ENCODE peak calls at places on chromosomes 11 and 22, in ten cellular contexts. P is GM23248; B is Peyer's patch; C is right atrium auricular region; G is effector memory CD4-positive, alpha-beta T cell; N is right cardiac atrium; W is lower lobe of right lung; H is left ventricle myocardium inferior; I is A549; Y is IMR-90. R is an unnamed sample.

GRCh38 chr22:45742866-45743450 is 71.3 kb downstream of the ATXN10 start:
- DNase-seq in P (peak; percentile 63), I (peak; percentile 73), Y (peak; percentile 65), G (no peak), H (no peak), N (no peak), B (no peak), W (peak; percentile 78), C (no peak), R (no peak)

GRCh38 chr22:33544707-33545106 is 375.6 kb downstream of the LARGE1 start:
- DNase-seq in G (no peak), H (no peak), I (no peak), W (no peak), N (no peak), Y (peak; percentile 72), C (no peak), P (peak; percentile 57), B (no peak), R (no peak)

GRCh38 chr11:34431979-34432378 is 6.8 kb upstream of the CAT start:
- DNase-seq in H (no peak), I (no peak), C (no peak), P (no peak), G (no peak), N (no peak), B (no peak), Y (no peak), W (no peak), R (no peak)

GRCh38 chr11:112581747-112582146 is 321.1 kb upstream of the PLET1 start:
- DNase-seq in G (no peak), I (no peak), H (no peak), W (no peak), N (no peak), C (no peak), Y (no peak), P (no peak), B (no peak), R (no peak)

GRCh38 chr11:108887436-108888238 is 222.8 kb downstream of the DDX10 start:
- DNase-seq in N (no peak), W (no peak), G (no peak), B (no peak), Y (no peak), H (no peak), P (no peak), I (no peak), C (no peak), R (peak; percentile 70)

GRCh38 chr11:132336781-132337535 is 966.5 kb downstream of the NTM start:
- DNase-seq in P (no peak), H (no peak), G (no peak), N (no peak), Y (no peak), C (no peak), W (no peak), I (no peak), B (no peak), R (no peak)

GRCh38 chr22:24436553-24436952 is 9.2 kb downstream of the ADORA2A start:
- DNase-seq in G (no peak), C (no peak), I (no peak), W (no peak), N (no peak), P (no peak), B (no peak), H (no peak), Y (no peak), R (no peak)

GRCh38 chr22:17746916-17747315 is 27.4 kb downstream of the BID start:
- DNase-seq in Y (no peak), I (no peak), P (no peak), W (no peak), N (no peak), G (no peak), B (no peak), C (no peak), H (no peak), R (no peak)

GRCh38 chr22:41636467-41636866 is 15.4 kb downstream of the XRCC6 start:
- DNase-seq in C (peak; percentile 62), N (peak; percentile 62), I (peak; percentile 33), Y (peak; percentile 30), P (peak; percentile 87), B (no peak), W (no peak), H (peak; percentile 30), G (no peak), R (no peak)

GRCh38 chr11:57500526-57500925 is 15.0 kb downstream of the SLC43A1 start:
- DNase-seq in I (no peak), Y (no peak), H (no peak), G (no peak), B (no peak), W (no peak), N (no peak), C (no peak), P (no peak), R (no peak)

GRCh38 chr11:77101043-77101537 is 1.6 kb upstream of the OMP start:
- DNase-seq in W (peak; percentile 5), I (peak; percentile 57), H (no peak), N (no peak), G (no peak), B (no peak), Y (peak; percentile 30), C (no peak), P (peak; percentile 65), R (no peak)

DNA sequence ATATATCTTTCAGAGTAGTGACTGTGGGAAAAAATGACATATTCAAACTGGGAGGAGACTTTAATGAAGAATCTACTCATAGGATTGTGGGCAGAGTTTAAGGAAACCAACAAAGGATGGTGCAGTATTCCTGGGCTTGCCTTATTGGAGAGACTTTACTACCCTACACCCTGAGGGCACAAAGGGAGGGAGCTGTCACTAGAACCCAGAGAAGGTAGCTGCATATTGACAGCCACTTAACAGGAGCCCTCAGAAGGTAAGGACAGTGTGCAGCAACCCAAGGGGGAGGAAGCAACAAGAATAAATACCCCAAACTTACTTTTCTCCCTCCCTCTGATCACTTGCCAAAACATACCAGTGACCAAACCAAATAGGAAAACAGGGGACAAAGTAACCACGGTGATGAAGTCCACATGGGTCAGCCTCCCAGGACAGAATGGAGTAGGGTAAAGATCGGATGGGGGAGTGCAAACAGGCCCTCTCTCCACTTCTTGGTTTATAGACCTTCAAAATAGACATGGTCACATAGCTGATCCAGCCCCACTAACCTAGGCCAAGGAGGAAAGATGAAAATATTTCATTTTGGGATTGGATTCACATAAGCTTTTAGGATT is 121.8 kb upstream of the SESN3 start:
- DNase-seq in G (no peak), I (no peak), W (no peak), P (no peak), N (no peak), C (no peak), Y (no peak), B (no peak), H (no peak), R (no peak)
- H3K27ac ChIP-seq in G (no peak overlapping the region), I (no peak overlapping the region), W (no peak overlapping the region), P (no peak overlapping the region), N (no peak overlapping the region), C (no peak overlapping the region), Y (no peak overlapping the region), B (no peak overlapping the region), H (no peak overlapping the region), R (no peak overlapping the region)

GRCh38 chr22:47444746-47445065 is 682.3 kb downstream of the TBC1D22A start:
- DNase-seq in B (no peak), P (no peak), N (no peak), Y (no peak), I (no peak), C (no peak), W (no peak), G (no peak), H (no peak), R (no peak)

GRCh38 chr22:47445716-47446290 is 683.4 kb downstream of the TBC1D22A start:
- DNase-seq in G (no peak), C (peak; percentile 21), Y (no peak), W (no peak), N (no peak), P (no peak), B (no peak), H (no peak), I (no peak), R (no peak)

GRCh38 chr22:47445212-47445611 is 682.8 kb downstream of the TBC1D22A start:
- DNase-seq in P (no peak), Y (no peak), C (no peak), N (no peak), I (no peak), B (no peak), H (no peak), G (no peak), W (no peak), R (no peak)

GRCh38 chr22:47442821-47443220 is 680.4 kb downstream of the TBC1D22A start:
- DNase-seq in G (no peak), B (no peak), I (no peak), C (no peak), N (no peak), W (no peak), Y (no peak), H (no peak), P (no peak), R (no peak)

GRCh38 chr22:47443836-47444745 is 681.6 kb downstream of the TBC1D22A start:
- DNase-seq in Y (no peak), I (no peak), P (no peak), N (no peak), W (no peak), B (no peak), G (no peak), H (no peak), C (no peak), R (no peak)
- H3K9me3 ChIP-seq in Y (peaks cover 61% of the 10 kb centered on the region), I (no peaks in the 10 kb centered on the region), P (no peaks in the 10 kb centered on the region), N (no peaks in the 10 kb centered on the region), W (peaks cover 4% of the 10 kb centered on the region), B (no peaks in the 10 kb centered on the region), G (peaks cover 6% of the 10 kb centered on the region), H (peaks cover 20% of the 10 kb centered on the region), C (no peaks in the 10 kb centered on the region), R (peaks cover 2% of the 10 kb centered on the region)

GRCh38 chr11:134388590-134388989 is 23.5 kb downstream of the B3GAT1 start:
- DNase-seq in C (no peak), H (no peak), Y (no peak), G (no peak), W (no peak), I (no peak), P (no peak), B (no peak), N (no peak), R (no peak)
- H3K27ac ChIP-seq in C (no peak overlapping the region), H (no peak overlapping the region), Y (no peak overlapping the region), G (no peak overlapping the region), W (no peak overlapping the region), I (no peak overlapping the region), P (no peak overlapping the region), B (no peak overlapping the region), N (no peak overlapping the region), R (no peak overlapping the region)

DNA sequence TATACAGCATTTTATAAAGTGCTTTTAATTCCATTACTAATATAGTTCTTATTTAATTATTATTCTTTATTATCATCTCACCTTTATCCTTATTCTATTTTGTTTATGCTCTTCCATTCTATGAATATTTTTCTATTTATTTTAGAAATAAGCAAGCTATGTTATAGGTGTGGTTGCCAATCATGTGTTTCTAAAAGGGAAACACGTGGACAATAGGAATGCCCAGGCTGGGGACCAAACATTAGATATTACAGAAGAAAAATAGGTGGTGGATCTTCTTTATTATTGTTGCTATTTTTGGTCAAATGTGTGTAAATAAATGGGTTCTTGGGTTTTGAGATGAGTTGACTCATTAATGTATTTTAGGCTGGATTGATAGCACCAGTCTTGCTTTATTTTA is 438.3 kb downstream of the RAB38 start:
- DNase-seq in B (no peak), P (no peak), I (no peak), Y (no peak), C (no peak), N (no peak), H (no peak), W (no peak), G (no peak), R (no peak)
- H3K9me3 ChIP-seq in B (no peaks in the 10 kb centered on the region), P (no peaks in the 10 kb centered on the region), I (no peaks in the 10 kb centered on the region), Y (no peaks in the 10 kb centered on the region), C (no peaks in the 10 kb centered on the region), N (no peaks in the 10 kb centered on the region), H (peaks cover 14% of the 10 kb centered on the region), W (no peaks in the 10 kb centered on the region), G (no peaks in the 10 kb centered on the region), R (no peaks in the 10 kb centered on the region)